ENCODE peak calls at places on chromosome 1, in nine cellular contexts. F is kidney, L is esophagus muscularis mucosa, I is osteoblast, M is breast epithelium, P is keratinocyte, B is K562, R is colonic mucosa, D is hepatocyte. H is an unnamed sample. For H3K4me1, the result is how much of the 10 kb centered on the place peaks cover.

GRCh38 chr1:29889776-29890175 is 653.5 kb downstream of the PTPRU start:
- DNase-seq in B (no peak), L (no peak), I (no peak), D (no peak), P (no peak), M (no peak), F (no peak), R (no peak), H (no peak)

GRCh38 chr1:92333668-92334067 is 34.8 kb downstream of the RPAP2 start:
- DNase-seq in I (no peak), P (no peak), L (no peak), R (no peak), D (no peak), M (no peak), F (no peak), B (no peak), H (no peak)

GRCh38 chr1:47216278-47217059 is 15.6 kb downstream of the TAL1 start:
- DNase-seq in F (no peak), I (no peak), D (no peak), L (no peak), R (no peak), M (no peak), P (no peak), B (no peak), H (no peak)

GRCh38 chr1:76073471-76073870 is 1.1 kb upstream of the ST6GALNAC3 start:
- DNase-seq in L (no peak), B (no peak), I (peak), D (peak), P (no peak), M (no peak), F (no peak), R (no peak), H (no peak)

GRCh38 chr1:118257946-118258345 is 72.9 kb upstream of the SPAG17 start:
- DNase-seq in M (no peak), I (no peak), F (no peak), L (no peak), R (no peak), P (no peak), D (no peak), B (no peak), H (no peak)

GRCh38 chr1:21932127-21932526 is 5.0 kb downstream of the HSPG2 start:
- DNase-seq in M (no peak), P (no peak), B (no peak), D (no peak), F (no peak), I (peak), L (no peak), R (no peak), H (no peak)

GRCh38 chr1:60904079-60904852 is 178.1 kb upstream of the NFIA start:
- DNase-seq in P (no peak), B (no peak), I (peak), D (no peak), L (peak), R (no peak), M (no peak), F (no peak), H (no peak)

GRCh38 chr1:228314658-228315483 is 91.8 kb downstream of the TRIM11 start:
- DNase-seq in D (no peak), R (no peak), B (no peak), M (no peak), I (peak), L (no peak), P (no peak), F (no peak), H (no peak)

GRCh38 chr1:240188139-240188538 is 96.5 kb downstream of the FMN2 start:
- DNase-seq in B (no peak), P (no peak), R (no peak), D (no peak), F (no peak), I (no peak), L (no peak), M (no peak), H (no peak)

GRCh38 chr1:184210048-184210447 is 158.5 kb downstream of the TSEN15 start:
- DNase-seq in F (peak), I (peak), B (no peak), P (no peak), L (peak), R (peak), M (no peak), D (peak), H (no peak)

GRCh38 chr1:18999287-18999852 is 42.9 kb upstream of the IFFO2 start:
- DNase-seq in M (no peak), D (no peak), B (no peak), R (no peak), F (no peak), P (no peak), L (no peak), I (peak), H (peak)

GRCh38 chr1:58739851-58740466 is 40.1 kb upstream of the MYSM1 start:
- DNase-seq in D (peak), M (no peak), F (no peak), L (no peak), R (peak), I (peak), B (peak), P (no peak), H (no peak)

GRCh38 chr1:23544444-23545389 is 13.7 kb upstream of the E2F2 start:
- DNase-seq in I (peak), D (peak), L (no peak), B (peak), P (no peak), M (peak), R (peak), F (peak), H (no peak)

GRCh38 chr1:2137257-2138121 is 57.1 kb downstream of the FAAP20 start:
- DNase-seq in L (no peak), D (peak), I (peak), M (no peak), P (no peak), R (peak), B (no peak), F (peak), H (no peak)

GRCh38 chr1:183636334-183636682 is 725 bp upstream of the ARPC5 start:
- DNase-seq in B (no peak), I (no peak), M (no peak), R (no peak), P (no peak), D (no peak), F (no peak), L (no peak), H (no peak)

GRCh38 chr1:234123867-234124266 is 219.4 kb downstream of the SLC35F3 start:
- DNase-seq in D (no peak), B (no peak), P (no peak), M (no peak), L (peak), I (no peak), R (no peak), F (no peak), H (no peak)

GRCh38 chr1:86650065-86650464 is 54.3 kb upstream of the SH3GLB1 start:
- DNase-seq in R (no peak), F (no peak), P (no peak), L (no peak), B (no peak), D (peak), I (no peak), M (no peak), H (no peak)

GRCh38 chr1:233700338-233700737 is 86.4 kb downstream of the KCNK1 start:
- DNase-seq in R (no peak), I (no peak), P (no peak), M (no peak), D (no peak), F (no peak), B (no peak), L (peak), H (no peak)

GRCh38 chr1:115839706-115840095 is 1.2 kb downstream of the NHLH2 start:
- DNase-seq in L (no peak), D (no peak), I (peak), P (no peak), M (no peak), B (no peak), F (no peak), R (no peak), H (no peak)

GRCh38 chr1:239253032-239253431 is 133.3 kb upstream of the CHRM3 start:
- DNase-seq in B (no peak), D (no peak), M (no peak), I (no peak), F (no peak), L (no peak), R (no peak), P (no peak), H (no peak)

GRCh38 chr1:236416165-236416564 is 22.1 kb downstream of the EDARADD start:
- DNase-seq in L (no peak), R (no peak), B (no peak), I (no peak), M (no peak), D (no peak), F (no peak), P (no peak), H (no peak)

GRCh38 chr1:221794079-221794670 is 52.3 kb upstream of the DUSP10 start:
- DNase-seq in D (no peak), P (no peak), L (no peak), B (no peak), F (no peak), R (no peak), M (no peak), I (no peak), H (no peak)

GRCh38 chr1:214102907-214103306 is 115.1 kb downstream of the PROX1 start:
- DNase-seq in F (no peak), R (no peak), D (peak), P (peak), M (no peak), I (no peak), B (no peak), L (no peak), H (no peak)

GRCh38 chr1:13930151-13930550 is 230.2 kb downstream of the PRDM2 start:
- DNase-seq in I (no peak), F (no peak), B (peak), D (no peak), P (no peak), M (no peak), R (peak), L (peak), H (no peak)

GRCh38 chr1:67162954-67163353 is 3.3 kb upstream of the IL23R start:
- DNase-seq in D (peak), P (peak), B (no peak), I (no peak), F (no peak), M (no peak), L (no peak), R (no peak), H (no peak)

GRCh38 chr1:76158126-76158525 is 83.6 kb downstream of the ST6GALNAC3 start:
- DNase-seq in R (no peak), M (no peak), D (no peak), F (no peak), B (no peak), P (no peak), I (no peak), L (no peak), H (no peak)

GRCh38 chr1:89198081-89198480 is 661 bp downstream of the GBP4 start:
- DNase-seq in P (no peak), M (no peak), D (no peak), B (no peak), F (no peak), I (no peak), L (no peak), R (no peak), H (no peak)

GRCh38 chr1:90443340-90443739 is 273.8 kb downstream of the BARHL2 start:
- DNase-seq in P (no peak), D (no peak), R (no peak), B (no peak), I (no peak), L (no peak), F (no peak), M (no peak), H (no peak)

GRCh38 chr1:10867138-10867721 is 70.8 kb upstream of the CASZ1 start:
- DNase-seq in R (peak), D (peak), B (peak), M (no peak), P (no peak), I (peak), L (no peak), F (peak), H (no peak)

GRCh38 chr1:198530964-198531363 is 9.5 kb downstream of the ATP6V1G3 start:
- DNase-seq in P (no peak), L (no peak), B (no peak), F (no peak), M (no peak), I (no peak), D (no peak), R (no peak), H (no peak)

GRCh38 chr1:223074901-223075300 is 68.1 kb downstream of the TLR5 start:
- DNase-seq in I (no peak), P (no peak), M (no peak), R (no peak), D (no peak), L (no peak), F (no peak), B (no peak), H (no peak)

GRCh38 chr1:243851129-243851756 is 1.2 kb upstream of the AKT3 start:
- DNase-seq in D (no peak), B (no peak), I (no peak), P (no peak), L (no peak), R (no peak), M (no peak), F (no peak), H (no peak)

GRCh38 chr1:55010887-55011217 is 12.1 kb downstream of the BSND start:
- DNase-seq in M (no peak), I (no peak), F (no peak), P (no peak), B (no peak), R (no peak), L (no peak), D (no peak), H (no peak)
- TF ChIP-seq CTCF in M (no peak), I (no peak), F (peak), P (no peak), B (no peak), R (no peak), L (no peak), D (no peak), H (no peak)

DNA sequence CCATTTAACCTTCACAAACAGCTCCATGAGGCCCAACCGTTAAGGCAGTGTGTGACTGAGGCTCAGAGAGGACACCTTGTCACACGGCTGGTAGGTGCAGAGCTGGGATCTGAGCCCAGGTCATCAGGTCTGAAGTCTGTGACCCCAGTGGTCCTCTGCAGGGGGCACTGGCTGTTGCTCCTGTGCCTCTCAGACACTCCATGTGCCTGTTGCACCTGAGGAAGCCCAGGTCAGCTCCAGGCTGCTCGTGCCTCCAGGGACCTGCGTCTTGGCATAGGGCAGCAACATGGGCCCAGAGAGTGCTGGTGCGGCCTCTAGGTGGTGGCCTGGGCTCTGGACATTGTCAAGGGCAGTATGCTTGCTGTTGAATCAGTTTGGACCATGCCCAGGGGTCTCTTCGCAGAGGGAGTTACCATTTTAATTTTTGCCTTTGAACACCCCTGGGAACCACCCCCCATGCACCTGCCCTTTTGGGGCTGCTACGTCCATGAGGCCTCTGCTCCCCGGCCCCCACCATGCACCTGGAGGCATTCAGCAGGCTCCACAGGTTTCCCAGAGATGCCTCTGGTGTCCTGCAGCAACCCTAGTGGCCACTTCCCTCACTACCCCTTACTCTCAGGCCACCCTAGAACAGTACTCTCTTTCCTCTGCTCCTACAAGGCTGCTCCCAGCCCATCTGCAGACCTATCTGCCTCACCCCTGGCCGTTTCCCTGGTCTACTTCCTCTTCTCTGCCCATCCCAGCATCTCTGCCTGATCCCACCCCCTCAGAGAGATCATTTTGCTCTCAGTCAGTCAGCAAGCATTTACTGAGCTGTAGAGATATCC is 25.2 kb upstream of the EPS8L3 start:
- DNase-seq in P (no peak), D (peak), M (peak), L (no peak), I (peak), B (peak), F (peak), R (peak), H (no peak)
- H3K4me1 ChIP-seq in P (under half), D (under half), M (under half), L (half or more), I (under half), B (half or more), F (under half), R (under half), H (under half)

GRCh38 chr1:230507671-230508407 is 81.7 kb upstream of the PGBD5 start:
- DNase-seq in L (peak), M (no peak), B (no peak), P (no peak), F (no peak), I (no peak), D (no peak), R (peak), H (no peak)
- H3K27ac ChIP-seq in L (no peak), M (no peak), B (no peak), P (no peak), F (no peak), I (no peak), D (no peak), R (no peak), H (peak)

DNA sequence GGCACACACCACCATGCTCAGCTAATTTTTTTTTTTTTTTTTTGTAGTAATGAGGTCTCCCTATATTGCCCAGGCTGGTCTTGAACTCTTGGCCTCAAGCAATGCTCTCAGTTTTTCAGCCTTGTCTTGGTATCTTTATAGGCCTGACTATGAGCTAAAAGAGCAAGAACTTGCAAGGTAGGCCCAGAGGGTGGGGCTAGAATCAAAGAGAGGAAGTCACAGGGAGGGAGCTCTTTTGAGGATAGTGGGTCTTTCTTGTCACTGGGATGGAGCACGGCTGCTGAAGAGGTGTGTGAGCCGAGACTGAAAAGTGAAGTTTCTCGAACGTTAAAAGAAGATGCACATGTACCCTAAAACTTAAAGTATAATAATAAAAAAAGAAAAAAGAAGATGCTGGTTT is 260.0 kb upstream of the BEND5 start:
- DNase-seq in D (no peak), B (no peak), F (no peak), L (no peak), P (no peak), I (no peak), R (no peak), M (no peak), H (no peak)
- TF ChIP-seq CTCF in D (no peak), B (no peak), F (no peak), L (no peak), P (peak), I (no peak), R (no peak), M (no peak), H (no peak)

GRCh38 chr1:94258873-94259331 is 21.5 kb upstream of the ARHGAP29 start:
- DNase-seq in M (peak), R (no peak), P (peak), F (no peak), B (no peak), L (no peak), I (peak), D (peak), H (no peak)
- H3K4me1 ChIP-seq in M (under half), R (under half), P (under half), F (under half), B (under half), L (under half), I (under half), D (under half), H (under half)

GRCh38 chr1:161096514-161096913 is 1.6 kb upstream of the KLHDC9 start:
- DNase-seq in I (peak), F (no peak), L (no peak), P (no peak), M (peak), B (no peak), R (no peak), D (no peak), H (no peak)
- H3K27ac ChIP-seq in I (no peak), F (no peak), L (peak), P (no peak), M (peak), B (no peak), R (no peak), D (peak), H (no peak)

GRCh38 chr1:44676484-44677200 is 2.1 kb downstream of the ARMH1 start:
- DNase-seq in I (peak), D (no peak), L (no peak), F (no peak), P (no peak), R (peak), M (no peak), B (no peak), H (no peak)

GRCh38 chr1:44674113-44675000 is at the start of the genes ARMH1 and TMEM53:
- DNase-seq in L (peak), I (peak), P (peak), R (peak), B (peak), M (peak), F (peak), D (peak), H (peak)

GRCh38 chr1:44677201-44677520 is 2.6 kb downstream of the ARMH1 start:
- DNase-seq in B (peak), M (no peak), R (no peak), F (no peak), I (peak), D (peak), L (no peak), P (no peak), H (no peak)

GRCh38 chr1:44673675-44674112 is 587 bp downstream of the TMEM53 start:
- DNase-seq in M (no peak), P (no peak), I (no peak), R (no peak), D (no peak), B (no peak), L (no peak), F (no peak), H (no peak)

DNA sequence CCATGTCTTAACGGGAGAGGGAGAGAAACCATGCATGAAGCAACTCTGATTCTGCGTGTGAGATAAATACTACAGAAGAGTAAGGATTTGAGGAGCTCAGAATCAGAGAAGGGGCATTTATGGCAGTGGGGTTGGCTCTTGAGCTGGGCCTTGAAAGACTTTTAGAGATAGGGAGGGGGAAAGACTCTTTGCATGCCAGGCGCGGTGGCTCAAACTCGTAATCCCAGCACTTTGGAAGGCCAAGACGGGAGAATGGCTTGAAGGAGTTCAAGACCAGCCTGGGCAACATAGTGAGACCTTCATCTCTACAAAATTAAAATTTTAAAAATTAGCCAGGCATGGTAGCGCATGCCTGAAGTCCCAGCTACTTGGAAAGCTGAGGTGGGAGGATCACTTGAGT is 672 bp downstream of the ARMH1 start:
- DNase-seq in B (no peak), F (peak), M (peak), R (no peak), D (no peak), I (no peak), P (no peak), L (no peak), H (no peak)
- TF ChIP-seq CTCF in B (no peak), F (no peak), M (no peak), R (no peak), D (no peak), I (no peak), P (no peak), L (no peak), H (no peak)

GRCh38 chr1:201907621-201908020 is 18.9 kb downstream of the SHISA4 start:
- DNase-seq in I (no peak), R (no peak), M (no peak), B (no peak), P (no peak), F (no peak), D (no peak), L (no peak), H (no peak)

GRCh38 chr1:201903135-201903534 is 14.4 kb downstream of the SHISA4 start:
- DNase-seq in R (no peak), D (peak), F (peak), I (peak), P (no peak), B (no peak), M (no peak), L (no peak), H (no peak)

GRCh38 chr1:201905234-201905890 is 16.7 kb downstream of the SHISA4 start:
- DNase-seq in B (no peak), L (no peak), D (no peak), R (no peak), P (no peak), I (no peak), F (no peak), M (no peak), H (no peak)

GRCh38 chr1:201904579-201904978 is 15.9 kb downstream of the SHISA4 start:
- DNase-seq in P (no peak), M (no peak), L (no peak), B (no peak), D (peak), R (no peak), F (peak), I (peak), H (no peak)

GRCh38 chr1:201906336-201906735 is 17.6 kb downstream of the SHISA4 start:
- DNase-seq in F (no peak), M (no peak), I (no peak), R (no peak), P (no peak), D (no peak), L (no peak), B (no peak), H (no peak)
- H3K4me1 ChIP-seq in F (under half), M (under half), I (under half), R (under half), P (under half), D (under half), L (half or more), B (under half), H (half or more)

H was measured in vagina.